ENCODE peak calls at places on chromosome 7, in eight cellular contexts. One of them, this sample, is unnamed. For H3K9me3, the result is how much of the 10 kb centered on the place peaks cover.

GRCh38 chr7:55242613-55243012 is 122.5 kb upstream of the LANCL2 start:
- DNase-seq in gastrocnemius medialis: no peak
- DNase-seq in transverse colon: no peak
- DNase-seq in sigmoid colon: no peak
- DNase-seq in heart left ventricle: no peak
- DNase-seq in A549: no peak
- DNase-seq in uterus: no peak
- DNase-seq in vagina: no peak
- DNase-seq in this sample: no peak

GRCh38 chr7:84111842-84112241 is 82.7 kb downstream of the SEMA3A start:
- DNase-seq in gastrocnemius medialis: no peak
- DNase-seq in transverse colon: no peak
- DNase-seq in sigmoid colon: no peak
- DNase-seq in heart left ventricle: no peak
- DNase-seq in A549: no peak
- DNase-seq in uterus: no peak
- DNase-seq in vagina: no peak
- DNase-seq in this sample: no peak

GRCh38 chr7:45117582-45117981 is 6.1 kb upstream of the TBRG4 start:
- DNase-seq in gastrocnemius medialis: no peak
- DNase-seq in transverse colon: no peak
- DNase-seq in sigmoid colon: peak
- DNase-seq in heart left ventricle: no peak
- DNase-seq in A549: no peak
- DNase-seq in uterus: no peak
- DNase-seq in vagina: no peak
- DNase-seq in this sample: no peak

GRCh38 chr7:145156834-145157233 is 321.0 kb upstream of the TPK1 start:
- DNase-seq in gastrocnemius medialis: no peak
- DNase-seq in transverse colon: no peak
- DNase-seq in sigmoid colon: no peak
- DNase-seq in heart left ventricle: no peak
- DNase-seq in A549: no peak
- DNase-seq in uterus: no peak
- DNase-seq in vagina: no peak
- DNase-seq in this sample: no peak

GRCh38 chr7:102426268-102427031 is 6.9 kb upstream of the ORAI2 start:
- DNase-seq in gastrocnemius medialis: no peak
- DNase-seq in transverse colon: peak
- DNase-seq in sigmoid colon: no peak
- DNase-seq in heart left ventricle: no peak
- DNase-seq in A549: no peak
- DNase-seq in uterus: no peak
- DNase-seq in vagina: no peak
- DNase-seq in this sample: no peak

GRCh38 chr7:18874875-18875274 is 242.6 kb downstream of the TWIST1 start:
- DNase-seq in gastrocnemius medialis: no peak
- DNase-seq in transverse colon: no peak
- DNase-seq in sigmoid colon: no peak
- DNase-seq in heart left ventricle: no peak
- DNase-seq in A549: no peak
- DNase-seq in uterus: no peak
- DNase-seq in vagina: no peak
- DNase-seq in this sample: no peak

GRCh38 chr7:115099906-115100305 is 178.0 kb downstream of the MDFIC start:
- DNase-seq in gastrocnemius medialis: no peak
- DNase-seq in transverse colon: no peak
- DNase-seq in sigmoid colon: no peak
- DNase-seq in heart left ventricle: no peak
- DNase-seq in A549: peak
- DNase-seq in uterus: no peak
- DNase-seq in vagina: no peak
- DNase-seq in this sample: no peak

GRCh38 chr7:7959979-7960670 is 8.5 kb upstream of the GLCCI1 start:
- DNase-seq in gastrocnemius medialis: no peak
- DNase-seq in transverse colon: peak
- DNase-seq in sigmoid colon: no peak
- DNase-seq in heart left ventricle: no peak
- DNase-seq in A549: no peak
- DNase-seq in uterus: no peak
- DNase-seq in vagina: no peak
- DNase-seq in this sample: no peak

GRCh38 chr7:92709912-92710311 is 119.7 kb upstream of the FAM133B start:
- DNase-seq in gastrocnemius medialis: no peak
- DNase-seq in transverse colon: no peak
- DNase-seq in sigmoid colon: no peak
- DNase-seq in heart left ventricle: no peak
- DNase-seq in A549: no peak
- DNase-seq in uterus: no peak
- DNase-seq in vagina: no peak
- DNase-seq in this sample: no peak

GRCh38 chr7:80135306-80136104 is 874 bp downstream of the GNAI1 start:
- DNase-seq in gastrocnemius medialis: no peak
- DNase-seq in transverse colon: peak
- DNase-seq in sigmoid colon: no peak
- DNase-seq in heart left ventricle: no peak
- DNase-seq in A549: peak
- DNase-seq in uterus: peak
- DNase-seq in vagina: no peak
- DNase-seq in this sample: peak

GRCh38 chr7:126574838-126575250 is 677.9 kb downstream of the GRM8 start:
- DNase-seq in gastrocnemius medialis: no peak
- DNase-seq in transverse colon: no peak
- DNase-seq in sigmoid colon: no peak
- DNase-seq in heart left ventricle: no peak
- DNase-seq in A549: peak
- DNase-seq in uterus: no peak
- DNase-seq in vagina: no peak
- DNase-seq in this sample: no peak

GRCh38 chr7:144391823-144392255 is 11.7 kb downstream of the NOBOX start:
- DNase-seq in gastrocnemius medialis: no peak
- DNase-seq in transverse colon: no peak
- DNase-seq in sigmoid colon: peak
- DNase-seq in heart left ventricle: no peak
- DNase-seq in A549: peak
- DNase-seq in uterus: peak
- DNase-seq in vagina: no peak
- DNase-seq in this sample: peak

GRCh38 chr7:73429218-73429617 is 4.4 kb upstream of the FZD9 start:
- DNase-seq in gastrocnemius medialis: no peak
- DNase-seq in transverse colon: no peak
- DNase-seq in sigmoid colon: no peak
- DNase-seq in heart left ventricle: no peak
- DNase-seq in A549: no peak
- DNase-seq in uterus: no peak
- DNase-seq in vagina: no peak
- DNase-seq in this sample: no peak

GRCh38 chr7:36085096-36085495 is 68.0 kb upstream of the EEPD1 start:
- DNase-seq in gastrocnemius medialis: no peak
- DNase-seq in transverse colon: no peak
- DNase-seq in sigmoid colon: no peak
- DNase-seq in heart left ventricle: no peak
- DNase-seq in A549: no peak
- DNase-seq in uterus: no peak
- DNase-seq in vagina: no peak
- DNase-seq in this sample: no peak

GRCh38 chr7:117085769-117086463 is 132.6 kb downstream of the ST7 start:
- DNase-seq in gastrocnemius medialis: no peak
- DNase-seq in transverse colon: no peak
- DNase-seq in sigmoid colon: no peak
- DNase-seq in heart left ventricle: no peak
- DNase-seq in A549: no peak
- DNase-seq in uterus: no peak
- DNase-seq in vagina: no peak
- DNase-seq in this sample: no peak

GRCh38 chr7:44265733-44266132 is 59.7 kb downstream of the CAMK2B start:
- DNase-seq in gastrocnemius medialis: no peak
- DNase-seq in transverse colon: no peak
- DNase-seq in sigmoid colon: no peak
- DNase-seq in heart left ventricle: no peak
- DNase-seq in A549: no peak
- DNase-seq in uterus: no peak
- DNase-seq in vagina: no peak
- DNase-seq in this sample: no peak

DNA sequence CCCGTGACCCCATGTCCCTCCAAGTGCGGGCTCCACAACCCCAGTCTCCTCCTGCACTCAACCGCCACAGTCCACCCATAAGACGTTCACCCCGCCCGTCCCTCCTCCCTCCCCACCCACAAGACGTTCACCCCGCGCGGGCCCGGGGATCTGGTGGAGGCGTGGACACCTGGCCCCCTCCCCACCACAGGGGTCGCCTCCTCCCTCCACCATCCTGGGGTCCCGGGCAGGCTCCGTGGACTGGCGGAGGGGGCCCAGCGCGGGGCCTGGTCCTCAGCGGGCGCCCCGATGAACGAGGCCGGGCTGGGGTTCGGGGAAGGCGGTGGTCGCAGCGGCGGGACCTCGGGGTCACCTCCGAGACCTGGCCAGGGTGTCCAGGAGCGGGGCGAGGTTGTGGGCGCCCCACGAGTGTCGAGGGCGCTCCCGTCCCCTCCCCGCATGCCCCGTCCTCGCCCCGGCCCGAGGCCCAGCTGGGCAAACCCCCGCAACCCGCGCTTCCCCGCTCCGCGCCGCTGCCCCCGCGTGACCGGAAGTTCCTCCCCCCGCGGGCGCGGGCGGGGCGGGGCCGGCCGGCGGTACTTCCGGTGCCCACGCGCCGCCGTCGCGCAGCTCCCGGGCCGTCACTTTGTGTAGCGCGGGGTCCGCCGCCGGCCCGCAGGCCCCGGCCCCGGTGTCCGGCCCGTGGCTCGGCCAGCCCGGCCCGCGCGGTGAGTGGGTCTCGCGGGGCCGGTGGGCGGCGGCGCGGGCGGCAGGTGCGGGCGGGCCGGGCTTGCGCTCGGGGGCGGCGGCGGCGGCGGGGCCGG is at the start of gene ZNF316:
- DNase-seq in gastrocnemius medialis: peak
- DNase-seq in transverse colon: peak
- DNase-seq in sigmoid colon: peak
- DNase-seq in heart left ventricle: peak
- DNase-seq in A549: peak
- DNase-seq in uterus: peak
- DNase-seq in vagina: no peak
- DNase-seq in this sample: peak
- TF ChIP-seq POLR2A in gastrocnemius medialis: peak
- TF ChIP-seq POLR2A in transverse colon: peak
- TF ChIP-seq POLR2A in sigmoid colon: no peak
- TF ChIP-seq POLR2A in heart left ventricle: peak
- TF ChIP-seq POLR2A in A549: peak
- TF ChIP-seq POLR2A in uterus: no peak
- TF ChIP-seq POLR2A in vagina: no peak
- TF ChIP-seq POLR2A in this sample: peak

GRCh38 chr7:158327012-158327411 is 260.6 kb downstream of the PTPRN2 start:
- DNase-seq in gastrocnemius medialis: no peak
- DNase-seq in transverse colon: no peak
- DNase-seq in sigmoid colon: no peak
- DNase-seq in heart left ventricle: no peak
- DNase-seq in A549: no peak
- DNase-seq in uterus: no peak
- DNase-seq in vagina: peak
- DNase-seq in this sample: no peak
- H3K9me3 ChIP-seq in gastrocnemius medialis: under half
- H3K9me3 ChIP-seq in transverse colon: under half
- H3K9me3 ChIP-seq in sigmoid colon: under half
- H3K9me3 ChIP-seq in heart left ventricle: under half
- H3K9me3 ChIP-seq in A549: under half
- H3K9me3 ChIP-seq in uterus: under half
- H3K9me3 ChIP-seq in vagina: under half
- H3K9me3 ChIP-seq in this sample: under half

GRCh38 chr7:1175967-1176851 is 16.2 kb upstream of the ZFAND2A start:
- DNase-seq in gastrocnemius medialis: peak
- DNase-seq in transverse colon: peak
- DNase-seq in sigmoid colon: peak
- DNase-seq in heart left ventricle: peak
- DNase-seq in A549: peak
- DNase-seq in uterus: peak
- DNase-seq in vagina: no peak
- DNase-seq in this sample: peak
- TF ChIP-seq POLR2A in gastrocnemius medialis: no peak
- TF ChIP-seq POLR2A in transverse colon: no peak
- TF ChIP-seq POLR2A in sigmoid colon: no peak
- TF ChIP-seq POLR2A in heart left ventricle: no peak
- TF ChIP-seq POLR2A in A549: peak
- TF ChIP-seq POLR2A in uterus: no peak
- TF ChIP-seq POLR2A in vagina: no peak
- TF ChIP-seq POLR2A in this sample: no peak

GRCh38 chr7:156058248-156058647 is 246.0 kb upstream of the SHH start:
- DNase-seq in gastrocnemius medialis: no peak
- DNase-seq in transverse colon: no peak
- DNase-seq in sigmoid colon: no peak
- DNase-seq in heart left ventricle: no peak
- DNase-seq in A549: no peak
- DNase-seq in uterus: no peak
- DNase-seq in vagina: no peak
- DNase-seq in this sample: no peak

GRCh38 chr7:156056548-156056947 is 244.3 kb upstream of the SHH start:
- DNase-seq in gastrocnemius medialis: no peak
- DNase-seq in transverse colon: no peak
- DNase-seq in sigmoid colon: peak
- DNase-seq in heart left ventricle: no peak
- DNase-seq in A549: no peak
- DNase-seq in uterus: no peak
- DNase-seq in vagina: no peak
- DNase-seq in this sample: no peak

GRCh38 chr7:156051884-156052283 is 239.6 kb upstream of the SHH start:
- DNase-seq in gastrocnemius medialis: no peak
- DNase-seq in transverse colon: no peak
- DNase-seq in sigmoid colon: no peak
- DNase-seq in heart left ventricle: no peak
- DNase-seq in A549: no peak
- DNase-seq in uterus: no peak
- DNase-seq in vagina: no peak
- DNase-seq in this sample: no peak

GRCh38 chr7:156059374-156059773 is 247.1 kb upstream of the SHH start:
- DNase-seq in gastrocnemius medialis: no peak
- DNase-seq in transverse colon: no peak
- DNase-seq in sigmoid colon: no peak
- DNase-seq in heart left ventricle: no peak
- DNase-seq in A549: no peak
- DNase-seq in uterus: no peak
- DNase-seq in vagina: no peak
- DNase-seq in this sample: no peak

DNA sequence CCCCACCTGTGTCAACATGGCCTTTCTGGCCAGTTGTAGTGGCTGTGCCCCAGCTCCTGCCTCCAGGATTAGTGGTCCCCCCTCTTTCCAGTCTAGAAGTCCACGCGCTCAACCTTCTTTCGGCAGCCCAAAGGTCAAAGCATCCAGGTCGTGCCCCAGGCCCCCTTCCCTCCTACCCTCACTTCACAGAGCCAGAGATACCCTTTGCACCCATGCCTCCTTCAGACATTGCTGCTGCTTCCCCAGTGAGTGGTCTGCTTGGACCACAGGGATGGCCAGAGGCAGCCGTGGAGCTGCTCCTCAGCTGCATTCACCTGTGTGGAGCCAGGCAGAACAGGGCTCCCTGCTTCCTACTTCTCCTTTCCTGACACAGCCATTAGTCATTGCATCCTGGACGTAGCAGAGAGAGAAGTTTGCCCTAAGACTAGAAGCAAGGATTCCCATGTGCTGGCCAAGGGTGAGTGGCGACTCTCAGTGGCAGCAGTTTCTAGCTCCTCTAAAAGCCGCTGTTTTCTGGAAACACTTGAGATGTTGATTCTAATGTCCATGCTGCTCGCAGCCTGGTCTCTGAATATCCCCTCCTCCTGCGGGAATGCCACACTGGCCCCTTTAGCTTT is 243.1 kb upstream of the SHH start:
- DNase-seq in gastrocnemius medialis: no peak
- DNase-seq in transverse colon: no peak
- DNase-seq in sigmoid colon: no peak
- DNase-seq in heart left ventricle: no peak
- DNase-seq in A549: peak
- DNase-seq in uterus: no peak
- DNase-seq in vagina: no peak
- DNase-seq in this sample: no peak
- H3K9me3 ChIP-seq in gastrocnemius medialis: under half
- H3K9me3 ChIP-seq in transverse colon: under half
- H3K9me3 ChIP-seq in sigmoid colon: under half
- H3K9me3 ChIP-seq in heart left ventricle: under half
- H3K9me3 ChIP-seq in A549: under half
- H3K9me3 ChIP-seq in uterus: under half
- H3K9me3 ChIP-seq in vagina: under half
- H3K9me3 ChIP-seq in this sample: under half

This sample was measured in adrenal gland.